ENCODE peak calls at places on chromosomes 6 and 20, in four cellular contexts. B, G, V and F are unnamed samples.

GRCh38 chr20:64183313-64183712 is 19.1 kb downstream of the MYT1 start:
- DNase-seq in B (no peak), G (no peak), V (no peak), F (no peak)

GRCh38 chr6:14135865-14136539 is 18.4 kb downstream of the CD83 start:
- DNase-seq in B (no peak), G (no peak), V (no peak), F (no peak)

GRCh38 chr6:163711615-163712568 is 297.4 kb downstream of the QKI start:
- DNase-seq in B (peak; percentile 80), G (peak; percentile 88), V (peak; percentile 83), F (peak; percentile 86)

GRCh38 chr20:6769953-6770831 is 2.7 kb downstream of the BMP2 start:
- DNase-seq in B (peak; percentile 20), G (peak; percentile 76), V (peak; percentile 68), F (no peak)

GRCh38 chr6:37168809-37169457 is 1.0 kb upstream of the PIM1 start:
- DNase-seq in B (peak; percentile 70), G (no peak), V (no peak), F (no peak)

GRCh38 chr6:108686896-108687295 is 126.2 kb downstream of the FOXO3 start:
- DNase-seq in B (no peak), G (no peak), V (no peak), F (no peak)

GRCh38 chr6:121603486-121603885 is 168.0 kb downstream of the GJA1 start:
- DNase-seq in B (no peak), G (no peak), V (no peak), F (no peak)

GRCh38 chr6:89985744-89986493 is 91.7 kb downstream of the GJA10 start:
- DNase-seq in B (no peak), G (no peak), V (no peak), F (no peak)

GRCh38 chr6:39956951-39957350 is 22.7 kb upstream of the MOCS1 start:
- DNase-seq in B (no peak), G (no peak), V (no peak), F (no peak)

GRCh38 chr6:2665169-2666070 is 85.3 kb downstream of the MYLK4 start:
- DNase-seq in B (no peak), G (no peak), V (no peak), F (no peak)

GRCh38 chr6:117206522-117206921 is 58.8 kb upstream of the VGLL2 start:
- DNase-seq in B (no peak), G (no peak), V (no peak), F (no peak)

GRCh38 chr6:24761193-24761835 is 13.4 kb upstream of the GMNN start:
- DNase-seq in B (no peak), G (no peak), V (no peak), F (no peak)

GRCh38 chr6:70415247-70415646 is 1.9 kb downstream of the FAM135A start:
- DNase-seq in B (no peak), G (no peak), V (no peak), F (no peak)
- H3K4me3 ChIP-seq in B (no peak overlapping the region), G (no peak overlapping the region), V (no peak overlapping the region), F (no peak overlapping the region)

DNA sequence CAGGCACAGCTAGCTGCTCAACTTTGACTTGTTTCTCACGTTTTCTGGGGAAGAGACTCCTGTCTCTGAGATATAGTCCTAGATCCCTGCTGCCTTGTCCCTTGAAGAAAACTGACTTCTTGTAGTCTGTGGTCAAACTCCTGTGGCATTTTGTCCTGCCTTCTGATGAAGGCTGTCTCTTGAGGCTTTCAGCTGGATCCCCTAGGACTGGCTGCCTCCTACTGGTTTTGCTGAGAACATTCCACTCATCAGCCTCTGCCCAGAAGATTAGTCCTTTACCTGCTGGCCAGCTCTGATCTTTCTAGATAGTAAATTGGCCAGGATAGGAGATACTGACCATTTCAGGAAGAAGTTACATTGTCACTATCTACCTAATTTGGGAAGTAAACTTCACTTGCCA is 71.9 kb upstream of the CNR1 start:
- DNase-seq in B (no peak), G (no peak), V (no peak), F (no peak)
- TF ChIP-seq CTCF in B (peak; percentile 14), G (peak; percentile 42), V (peak; percentile 26), F (no peak)

DNA sequence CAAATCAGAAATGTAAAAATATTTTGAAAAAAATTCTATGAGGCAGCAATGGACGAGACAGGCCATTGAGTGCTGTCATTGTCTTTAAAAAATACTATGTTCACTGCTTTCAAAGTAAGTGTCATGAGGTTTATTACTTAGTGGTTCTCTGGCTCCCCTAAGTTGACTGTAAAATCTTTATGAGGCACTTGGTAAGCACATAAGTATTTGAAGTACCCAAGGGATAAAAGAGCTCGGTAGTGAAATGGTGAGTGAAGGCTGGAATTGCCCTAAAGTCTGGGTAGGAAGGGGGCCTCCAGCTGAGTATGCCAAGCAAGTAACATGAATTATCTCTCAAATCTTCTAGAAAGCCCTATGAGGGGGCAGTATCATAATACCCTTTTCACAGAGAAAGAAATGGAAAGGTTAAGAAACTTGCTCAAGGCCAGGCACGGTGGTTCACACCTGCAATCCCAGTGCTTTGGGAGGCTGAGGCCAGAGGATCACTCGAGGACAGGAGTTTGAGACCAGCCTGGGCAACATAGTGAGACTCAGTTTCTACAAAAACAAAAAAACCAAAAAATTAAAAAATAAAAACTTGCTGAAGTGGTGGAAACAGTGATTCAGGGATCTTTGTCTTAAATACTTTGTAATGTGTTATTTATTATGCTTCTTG is 5.5 kb upstream of the CTCFL start:
- DNase-seq in B (no peak), G (no peak), V (no peak), F (no peak)
- H3K4me3 ChIP-seq in B (no peak overlapping the region), G (no peak overlapping the region), V (no peak overlapping the region), F (no peak overlapping the region)

GRCh38 chr20:30910937-30911725 is 346.3 kb upstream of the DEFB115 start:
- DNase-seq in B (no peak), G (no peak), V (no peak), F (no peak)

DNA sequence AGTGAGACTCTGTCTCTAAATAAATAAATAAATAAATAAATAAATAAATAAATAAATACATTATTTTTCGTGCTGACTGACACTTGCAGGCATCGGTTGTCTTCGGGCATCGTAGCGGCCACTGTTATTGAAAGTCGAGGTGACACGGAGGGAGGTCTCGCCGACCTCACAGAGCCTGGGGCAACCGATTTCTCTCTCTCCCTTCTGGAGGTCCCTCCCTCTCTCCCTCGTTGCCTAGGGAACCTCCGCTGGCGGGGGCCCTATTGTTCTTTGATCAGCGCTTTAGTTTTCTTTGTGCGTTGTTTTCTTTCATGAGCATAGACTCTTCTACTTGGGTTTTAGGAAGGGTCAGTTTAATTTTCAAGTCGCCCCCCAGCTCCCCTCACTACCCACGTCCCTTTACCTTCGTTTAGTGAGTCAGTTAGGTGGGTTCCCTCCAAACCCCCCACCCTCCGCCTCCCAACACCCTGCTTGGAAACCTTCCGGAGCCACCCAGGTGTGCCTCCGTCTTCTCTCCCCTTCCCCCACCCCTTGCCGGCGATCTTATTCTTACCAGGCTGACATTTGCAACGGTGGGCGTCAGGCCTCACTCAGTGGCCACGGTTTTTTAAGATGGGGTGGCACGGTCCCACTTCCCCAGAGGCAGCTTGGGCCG is 345.3 kb upstream of the DEFB115 start:
- DNase-seq in B (no peak), G (no peak), V (no peak), F (no peak)
- TF ChIP-seq CTCF in B (peak; percentile 19), G (no peak), V (no peak), F (no peak)

GRCh38 chr6:41935190-41935569 is 6.4 kb downstream of the CCND3 start:
- DNase-seq in B (no peak), G (no peak), V (no peak), F (no peak)
- H3K4me3 ChIP-seq in B (no peak overlapping the region), G (no peak overlapping the region), V (no peak overlapping the region), F (no peak overlapping the region)

DNA sequence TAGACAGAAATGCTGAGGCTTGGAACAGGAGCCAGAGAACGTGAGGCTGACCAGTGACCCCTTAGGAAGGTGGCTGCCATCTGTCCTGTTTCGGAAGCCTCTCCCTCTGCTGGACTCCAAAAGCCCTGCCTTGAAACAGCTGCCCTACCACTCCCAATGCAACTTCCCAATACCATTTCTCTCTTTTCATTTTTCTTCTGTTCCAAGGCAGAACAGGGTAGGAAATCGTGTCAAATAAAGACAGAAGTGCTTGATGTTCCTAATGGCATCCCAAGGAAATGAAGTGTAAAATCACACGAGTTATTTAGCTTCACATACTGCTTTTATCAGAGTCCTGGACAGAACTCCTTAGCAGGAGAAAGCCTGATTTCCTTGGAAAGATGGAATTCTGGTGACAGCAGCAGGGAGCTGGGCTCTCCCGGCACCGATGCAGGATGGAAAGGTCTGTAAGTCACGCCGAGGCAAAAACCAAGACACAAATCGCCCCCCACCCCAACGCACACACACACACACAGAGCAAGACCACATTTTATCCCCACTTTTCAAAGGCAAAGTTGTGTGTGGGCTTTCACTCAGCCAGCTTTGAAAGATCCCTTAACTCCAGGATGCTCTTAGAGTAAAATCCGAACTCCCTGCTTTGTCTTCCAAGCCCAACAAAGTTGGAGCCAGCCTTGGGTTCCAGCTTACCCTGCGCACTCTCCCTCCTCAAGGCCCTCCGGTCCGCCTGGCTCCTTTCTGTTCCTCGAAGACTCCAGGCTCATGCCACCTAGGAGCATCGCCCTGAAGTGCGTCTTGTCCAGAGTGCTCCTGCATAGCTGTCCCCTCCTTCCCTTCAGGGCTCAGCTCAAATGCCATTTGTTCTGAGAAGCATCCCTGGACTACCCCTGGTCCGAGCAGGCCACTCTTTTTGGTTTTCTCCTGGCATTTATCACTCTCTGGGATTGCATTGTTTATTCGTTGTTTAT is 11.6 kb upstream of the STX16 start:
- DNase-seq in B (no peak), G (peak; percentile 53), V (no peak), F (no peak)
- TF ChIP-seq CTCF in B (no peak), G (no peak), V (no peak), F (no peak)

GRCh38 chr6:115612796-115613479 is 447.8 kb downstream of the FRK start:
- DNase-seq in B (no peak), G (no peak), V (no peak), F (no peak)
- H3K4me3 ChIP-seq in B (no peak overlapping the region), G (no peak overlapping the region), V (no peak overlapping the region), F (no peak overlapping the region)

GRCh38 chr6:28586273-28586672 is 60.6 kb downstream of the GPX5 start:
- DNase-seq in B (no peak), G (no peak), V (no peak), F (no peak)

GRCh38 chr6:28587746-28588075 is 62.0 kb downstream of the GPX5 start:
- DNase-seq in B (no peak), G (no peak), V (no peak), F (no peak)

GRCh38 chr6:28583463-28583862 is 57.8 kb downstream of the GPX5 start:
- DNase-seq in B (no peak), G (no peak), V (no peak), F (no peak)

GRCh38 chr6:28587011-28587745 is 61.5 kb downstream of the GPX5 start:
- DNase-seq in B (peak; percentile 19), G (no peak), V (peak; percentile 72), F (no peak)

DNA sequence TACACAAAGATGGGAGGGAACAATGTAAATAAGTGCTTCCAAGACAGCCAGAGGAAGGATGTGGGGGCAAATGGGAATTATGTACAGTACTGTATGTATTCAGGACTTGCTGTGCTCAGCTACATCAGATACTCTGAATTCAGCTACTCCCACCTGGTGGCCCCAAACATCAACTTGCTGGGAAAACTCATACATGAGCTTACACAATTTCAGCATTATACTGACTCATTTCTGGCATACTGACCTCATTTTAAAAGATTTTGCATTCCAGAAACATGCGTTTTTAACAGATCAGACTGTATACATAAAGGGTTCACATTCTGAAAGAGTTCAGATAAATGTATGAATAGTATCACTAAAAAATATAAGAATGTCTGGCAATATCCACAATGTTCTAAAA is 59.7 kb downstream of the GPX5 start:
- DNase-seq in B (no peak), G (no peak), V (no peak), F (no peak)
- TF ChIP-seq CTCF in B (no peak), G (no peak), V (no peak), F (no peak)